ENCODE peak calls at places on chromosomes 16 and 17, in six cellular contexts. F is WTC11, J is K562, A is HepG2, G is H1, C is GM12878. H is an unnamed sample.

GRCh38 chr17:50631908-50632571 is 2.6 kb upstream of the ABCC3 start:
- DNase-seq in F (no peak), J (no peak), A (no peak), G (no peak), C (no peak), H (no peak)

GRCh38 chr16:10668322-10669045 is 26.2 kb downstream of the TEKT5 start:
- DNase-seq in F (peak; percentile 65), J (peak; percentile 23), A (peak; percentile 64), G (no peak), C (no peak), H (peak; percentile 81)

GRCh38 chr17:17201907-17202306 is 4.2 kb downstream of the PLD6 start:
- DNase-seq in F (no peak), J (no peak), A (no peak), G (no peak), C (no peak), H (no peak)

GRCh38 chr16:89320717-89321501 is 103.4 kb downstream of the ZNF778 start:
- DNase-seq in F (peak; percentile 74), J (peak; percentile 92), A (no peak), G (no peak), C (no peak), H (peak; percentile 74)

GRCh38 chr17:17741346-17742023 is 60.2 kb downstream of the RAI1 start:
- DNase-seq in F (peak; percentile 55), J (no peak), A (no peak), G (no peak), C (no peak), H (peak; percentile 67)

GRCh38 chr17:81551458-81552243 is 502 bp downstream of the FAAP100 start:
- DNase-seq in F (no peak), J (peak; percentile 84), A (peak; percentile 47), G (no peak), C (no peak), H (peak; percentile 40)

GRCh38 chr16:10256855-10257641 is 74.8 kb upstream of the GRIN2A start:
- DNase-seq in F (peak; percentile 66), J (peak; percentile 87), A (peak; percentile 91), G (peak; percentile 9), C (peak; percentile 49), H (peak; percentile 80)

GRCh38 chr16:64397945-64398508 is 723.8 kb downstream of the CDH11 start:
- DNase-seq in F (no peak), J (no peak), A (no peak), G (no peak), C (no peak), H (no peak)

GRCh38 chr17:48679385-48680096 is 42.8 kb downstream of the PRAC1 start:
- DNase-seq in F (no peak), J (no peak), A (no peak), G (no peak), C (no peak), H (no peak)

GRCh38 chr17:74814453-74814852 is 38.3 kb upstream of the NAT9 start:
- DNase-seq in F (no peak), J (no peak), A (no peak), G (no peak), C (no peak), H (no peak)

GRCh38 chr17:75854881-75855309 is 240 bp downstream of the WBP2 start:
- DNase-seq in F (no peak), J (peak; percentile 83), A (no peak), G (no peak), C (no peak), H (no peak)

GRCh38 chr17:48011405-48012150 is 26.0 kb downstream of the COPZ2 start:
- DNase-seq in F (peak; percentile 59), J (peak; percentile 57), A (peak; percentile 38), G (no peak), C (no peak), H (peak; percentile 80)

GRCh38 chr16:73572135-73572534 is 524.2 kb upstream of the ZFHX3 start:
- DNase-seq in F (peak; percentile 25), J (no peak), A (no peak), G (no peak), C (no peak), H (peak; percentile 51)

GRCh38 chr17:82772026-82772425 is 20.2 kb downstream of the TBCD start:
- DNase-seq in F (no peak), J (no peak), A (peak; percentile 71), G (no peak), C (no peak), H (no peak)

GRCh38 chr17:38868968-38869646 is 751 bp upstream of the LASP1 start:
- DNase-seq in F (peak; percentile 95), J (peak; percentile 62), A (peak; percentile 90), G (peak; percentile 54), C (peak; percentile 77), H (peak; percentile 73)

GRCh38 chr17:3990391-3991127 is 26.3 kb upstream of the ATP2A3 start:
- DNase-seq in F (no peak), J (no peak), A (no peak), G (no peak), C (no peak), H (no peak)

GRCh38 chr16:71626858-71627213 is 852 bp downstream of the MARVELD3 start:
- DNase-seq in F (peak; percentile 70), J (peak; percentile 53), A (no peak), G (no peak), C (no peak), H (peak; percentile 78)

GRCh38 chr17:7222093-7222971 is 2.6 kb downstream of the ACADVL start:
- DNase-seq in F (no peak), J (no peak), A (no peak), G (no peak), C (no peak), H (no peak)

GRCh38 chr17:81371910-81372760 is 23.1 kb upstream of the BAHCC1 start:
- DNase-seq in F (peak; percentile 60), J (no peak), A (no peak), G (no peak), C (no peak), H (peak; percentile 63)

GRCh38 chr16:15776572-15776971 is 80.3 kb downstream of the MYH11 start:
- DNase-seq in F (no peak), J (no peak), A (no peak), G (no peak), C (no peak), H (no peak)

GRCh38 chr16:65278874-65279273 is 157.0 kb upstream of the CDH11 start:
- DNase-seq in F (no peak), J (no peak), A (no peak), G (no peak), C (no peak), H (no peak)

GRCh38 chr17:47164263-47164662 is 24.8 kb downstream of the CDC27 start:
- DNase-seq in F (no peak), J (no peak), A (no peak), G (no peak), C (no peak), H (no peak)

GRCh38 chr16:86854058-86854621 is 275.8 kb downstream of the FOXL1 start:
- DNase-seq in F (no peak), J (no peak), A (no peak), G (no peak), C (no peak), H (no peak)

GRCh38 chr17:68601565-68602266 is 549 bp upstream of the FAM20A start:
- DNase-seq in F (no peak), J (no peak), A (no peak), G (no peak), C (no peak), H (no peak)

GRCh38 chr17:68602267-68602644 is 1.1 kb upstream of the FAM20A start:
- DNase-seq in F (no peak), J (no peak), A (no peak), G (no peak), C (no peak), H (no peak)

GRCh38 chr17:68599873-68600122 is 1.4 kb downstream of the FAM20A start:
- DNase-seq in F (no peak), J (no peak), A (no peak), G (no peak), C (no peak), H (no peak)

GRCh38 chr17:68600123-68600880 is 865 bp downstream of the FAM20A start:
- DNase-seq in F (peak; percentile 81), J (no peak), A (peak; percentile 59), G (no peak), C (no peak), H (peak; percentile 84)

GRCh38 chr17:68600881-68601564 is at the start of gene FAM20A:
- DNase-seq in F (peak; percentile 45), J (no peak), A (no peak), G (no peak), C (no peak), H (peak; percentile 53)
- TF ChIP-seq CREB1 in F (no peak), J (no peak), A (no peak), G (no peak), C (no peak), H (no peak)

DNA sequence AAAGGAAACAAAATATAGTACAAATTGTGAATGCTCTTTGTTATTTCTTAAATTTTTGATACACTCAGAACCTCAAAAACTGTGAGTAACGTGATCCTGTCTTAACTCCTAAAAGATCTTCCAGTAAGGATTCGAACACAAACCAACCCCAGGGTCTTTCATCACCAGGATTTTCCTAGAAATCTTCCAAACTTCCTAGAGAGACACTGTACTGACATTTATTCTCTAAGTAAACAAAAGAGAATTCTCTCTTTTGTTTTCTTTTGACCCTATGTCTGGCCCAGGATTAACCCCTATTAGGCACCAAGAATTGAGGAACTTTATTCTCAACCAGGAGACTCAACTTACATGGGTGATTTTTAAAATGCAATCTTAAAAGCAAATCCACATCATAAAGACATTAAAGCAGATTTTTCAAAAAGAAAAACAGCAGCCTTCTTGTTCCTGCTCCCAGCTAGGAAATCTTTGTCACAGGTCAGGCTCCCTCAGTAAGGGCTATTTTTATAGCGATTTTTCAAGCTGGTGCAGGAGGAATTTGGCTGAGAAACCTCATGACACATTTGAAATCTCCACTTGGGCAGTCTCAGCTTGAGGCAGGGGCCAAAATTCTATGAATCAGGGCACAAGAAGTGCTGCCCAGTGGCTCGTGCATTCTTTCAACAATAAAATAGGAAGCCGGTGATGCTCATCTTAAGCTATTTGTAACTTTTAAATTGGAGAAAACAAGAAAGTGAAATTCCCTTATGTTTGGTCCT is 6.2 kb upstream of the SMG1 start:
- DNase-seq in F (no peak), J (no peak), A (peak; percentile 46), G (no peak), C (no peak), H (no peak)
- TF ChIP-seq CREB1 in F (no peak), J (no peak), A (no peak), G (no peak), C (no peak), H (no peak)

DNA sequence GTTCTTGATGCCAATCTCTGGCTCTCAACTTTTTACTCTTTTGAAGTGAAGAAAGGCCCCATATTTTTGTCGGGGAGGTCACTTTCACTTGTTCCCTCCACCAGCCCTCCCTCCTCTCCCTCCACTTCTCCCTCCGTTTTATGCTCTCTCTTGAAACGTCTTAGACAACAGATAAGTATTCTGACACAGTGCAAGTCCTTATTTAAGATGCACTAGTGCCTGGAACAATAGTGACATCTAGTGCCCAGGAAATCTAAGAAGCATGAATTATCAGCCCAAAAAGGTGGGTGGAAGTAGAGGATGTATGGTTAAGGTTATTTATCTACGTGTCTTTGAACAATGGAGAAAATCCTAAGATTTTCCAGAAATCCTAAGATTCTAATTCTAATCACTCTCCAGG is 17.9 kb downstream of the PSME3IP1 start:
- DNase-seq in F (no peak), J (no peak), A (peak; percentile 53), G (no peak), C (no peak), H (peak; percentile 63)
- TF ChIP-seq CREB1 in F (no peak), J (no peak), A (no peak), G (no peak), C (no peak), H (no peak)

DNA sequence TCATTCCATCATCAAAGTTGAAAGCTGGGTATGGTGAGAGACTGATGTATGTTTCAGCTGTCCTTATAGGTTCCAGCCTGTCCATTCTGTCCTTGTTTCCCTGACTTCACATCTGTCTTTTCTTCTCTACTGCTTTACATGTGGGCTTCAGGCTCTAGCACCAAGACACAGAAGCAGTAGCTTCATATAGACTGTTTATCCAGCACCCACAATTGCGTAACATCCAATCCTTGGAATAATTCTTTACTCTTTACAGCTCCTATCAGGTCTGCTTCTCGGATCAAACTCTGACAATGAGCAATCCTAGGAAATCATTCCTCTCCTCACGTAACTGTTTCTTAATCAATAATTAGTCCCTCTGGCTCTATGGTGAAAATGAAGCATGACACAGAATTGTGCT is 158.9 kb downstream of the CA10 start:
- DNase-seq in F (no peak), J (no peak), A (no peak), G (no peak), C (no peak), H (no peak)
- TF ChIP-seq CREB1 in F (no peak), J (no peak), A (no peak), G (no peak), C (no peak), H (no peak)

H was measured in GM23338.